ENCODE peak calls at places on chromosomes 2 and 18, in four cellular contexts. E is A549, I is K562, K is GM12878. P is an unnamed sample.

GRCh38 chr2:54760310-54760709 is 36.8 kb downstream of the EML6 start:
- DNase-seq in I (no peak), E (no peak), K (no peak), P (no peak)

GRCh38 chr18:23560186-23560585 is 26.1 kb downstream of the NPC1 start:
- DNase-seq in K (no peak), I (no peak), E (no peak), P (no peak)

GRCh38 chr18:68566991-68567390 is 147.9 kb downstream of the TMX3 start:
- DNase-seq in I (no peak), E (no peak), K (no peak), P (no peak)

GRCh38 chr18:58769321-58769720 is 95.4 kb upstream of the ZNF532 start:
- DNase-seq in E (no peak), K (no peak), I (no peak), P (no peak)

GRCh38 chr18:13036622-13037320 is 45.6 kb downstream of the CEP192 start:
- DNase-seq in K (no peak), I (no peak), E (no peak), P (peak; percentile 69)

GRCh38 chr2:73707058-73707457 is 30.1 kb downstream of the TPRKB start:
- DNase-seq in K (no peak), I (no peak), E (no peak), P (no peak)

GRCh38 chr2:43452318-43452731 is 143.5 kb downstream of the THADA start:
- DNase-seq in I (no peak), E (no peak), K (no peak), P (no peak)

GRCh38 chr2:233021771-233022170 is 8.7 kb upstream of the NGEF start:
- DNase-seq in E (no peak), I (peak; percentile 44), K (no peak), P (peak; percentile 31)

GRCh38 chr2:170455617-170456426 is 259.3 kb upstream of the SP5 start:
- DNase-seq in K (no peak), I (no peak), E (no peak), P (no peak)

GRCh38 chr2:201183373-201183742 is 417 bp downstream of the CASP10 start:
- DNase-seq in I (no peak), E (no peak), K (no peak), P (no peak)

GRCh38 chr2:33395660-33396249 is 80.7 kb upstream of the RASGRP3 start:
- DNase-seq in K (no peak), I (peak; percentile 52), E (peak; percentile 26), P (peak; percentile 59)

GRCh38 chr2:185373226-185373625 is 365.4 kb upstream of the FSIP2 start:
- DNase-seq in K (no peak), I (no peak), E (no peak), P (no peak)

GRCh38 chr18:31661965-31662364 is 22.4 kb downstream of the B4GALT6 start:
- DNase-seq in I (no peak), E (no peak), K (no peak), P (peak; percentile 35)

GRCh38 chr2:170361359-170361936 is 183.5 kb downstream of the MYO3B start:
- DNase-seq in E (peak; percentile 17), K (peak; percentile 26), I (peak; percentile 65), P (peak; percentile 50)

GRCh38 chr2:151945186-151945585 is 117.0 kb upstream of the ARL5A start:
- DNase-seq in E (no peak), I (no peak), K (no peak), P (no peak)

GRCh38 chr2:157839822-157840221 is 36.3 kb downstream of the ACVR1 start:
- DNase-seq in K (no peak), E (no peak), I (peak; percentile 61), P (no peak)

GRCh38 chr2:157837851-157838441 is 38.2 kb downstream of the ACVR1 start:
- DNase-seq in I (peak; percentile 28), K (no peak), E (no peak), P (peak; percentile 67)

GRCh38 chr2:157838442-157839161 is 37.5 kb downstream of the ACVR1 start:
- DNase-seq in I (peak; percentile 87), K (no peak), E (peak; percentile 37), P (peak; percentile 90)

GRCh38 chr2:157840568-157841156 is 35.5 kb downstream of the ACVR1 start:
- DNase-seq in K (no peak), I (no peak), E (no peak), P (peak; percentile 39)

DNA sequence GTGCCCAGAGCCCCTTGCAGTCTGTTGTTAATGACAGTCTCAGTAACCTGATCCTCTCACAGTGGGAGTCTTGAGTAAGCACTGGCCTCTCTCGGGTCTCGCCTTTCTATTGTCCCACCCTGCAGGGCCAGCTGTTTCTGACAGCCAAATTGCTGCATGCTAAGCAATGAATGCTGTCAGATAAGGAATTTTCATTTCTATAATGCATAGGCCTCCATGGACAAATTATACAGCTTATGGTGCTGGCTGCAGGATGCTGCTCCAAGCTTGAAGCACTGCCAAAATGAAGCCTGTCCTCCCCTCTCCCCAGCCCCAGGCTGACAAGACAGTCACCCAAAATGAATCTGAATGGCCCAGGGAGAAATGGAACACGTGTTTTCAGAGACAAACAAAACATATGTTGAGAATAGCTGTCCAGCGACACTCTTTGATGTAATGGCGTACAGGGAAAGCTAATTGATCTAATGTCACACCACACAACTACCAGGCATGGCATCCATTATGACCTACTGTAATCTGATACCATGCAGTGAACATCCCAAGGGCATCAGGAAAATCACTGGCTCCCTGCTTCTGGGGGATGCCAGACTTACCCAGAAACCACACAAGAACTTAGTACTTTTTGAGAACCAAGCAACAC is 36.8 kb downstream of the ACVR1 start:
- DNase-seq in E (no peak), I (peak; percentile 65), K (no peak), P (peak; percentile 71)
- TF ChIP-seq ELK1 in E (no peak), I (no peak), K (no peak), P (no peak)

GRCh38 chr2:197710424-197711042 is 5.4 kb downstream of the MARS2 start:
- DNase-seq in K (peak; percentile 62), I (no peak), E (no peak), P (no peak)
- TF ChIP-seq ELK1 in K (no peak), I (no peak), E (no peak), P (no peak)

GRCh38 chr18:245282-245847 is 22.5 kb downstream of the THOC1 start:
- DNase-seq in K (no peak), I (no peak), E (no peak), P (peak; percentile 45)

GRCh38 chr18:240175-240574 is 27.7 kb downstream of the THOC1 start:
- DNase-seq in K (no peak), I (no peak), E (no peak), P (peak; percentile 19)
- TF ChIP-seq ELK1 in K (no peak), I (no peak), E (no peak), P (no peak)

GRCh38 chr2:224412064-224412921 is 10.4 kb upstream of the FAM124B start:
- DNase-seq in I (no peak), K (no peak), E (no peak), P (peak; percentile 25)
- TF ChIP-seq ELK1 in I (no peak), K (no peak), E (no peak), P (no peak)

DNA sequence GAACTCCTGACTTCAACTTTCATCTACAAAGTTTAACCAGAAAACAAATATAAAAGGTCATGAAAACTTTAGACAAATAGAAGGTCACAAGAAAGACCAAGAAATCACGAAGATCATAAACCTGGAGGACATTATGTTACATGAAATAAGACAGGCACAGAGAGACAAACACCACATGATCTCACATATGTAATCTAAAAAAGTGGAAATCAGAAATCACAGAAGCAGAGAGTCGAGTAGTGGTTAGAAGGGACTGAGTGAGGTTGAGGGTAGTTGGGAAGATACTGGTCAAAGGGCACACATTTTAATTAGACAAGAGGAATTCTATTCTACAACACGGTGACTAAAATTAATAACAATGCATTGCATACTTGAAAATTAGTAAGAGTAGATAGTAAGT is 1.4 kb downstream of the GCFC2 start:
- DNase-seq in I (peak; percentile 10), K (no peak), E (no peak), P (no peak)
- TF ChIP-seq ELK1 in I (no peak), K (no peak), E (no peak), P (no peak)

DNA sequence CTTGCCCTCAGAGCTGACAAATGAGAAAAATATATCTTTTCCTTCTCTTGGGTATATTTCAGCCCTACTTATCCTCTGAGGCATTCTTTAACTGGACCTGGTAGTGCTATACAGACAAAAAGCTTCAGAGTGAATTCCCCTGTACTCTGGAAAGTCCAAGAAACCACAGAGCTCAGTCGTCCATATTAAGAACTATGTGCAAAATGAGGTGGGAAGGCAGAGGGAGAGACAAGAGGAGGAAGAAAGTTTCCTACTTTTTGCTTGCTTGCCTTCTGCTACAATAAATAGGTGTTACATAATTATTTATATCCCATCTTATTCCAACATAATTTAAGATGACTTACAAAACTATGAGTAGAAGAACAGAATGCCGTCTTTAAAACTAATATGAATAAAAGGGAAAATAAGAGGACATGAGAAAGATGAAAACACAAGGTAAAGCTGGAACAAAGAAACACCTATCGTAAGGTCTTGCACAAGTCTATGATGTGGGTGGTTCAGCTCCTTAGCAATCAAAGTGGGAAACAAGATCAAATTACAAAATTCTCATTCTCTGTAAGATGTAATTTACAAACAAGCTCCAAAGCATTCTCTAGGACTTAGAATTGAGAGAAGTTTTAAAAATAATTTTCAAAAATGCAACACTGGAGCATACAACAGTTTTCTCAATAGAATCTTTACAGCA is 97.9 kb downstream of the BAZ2B start:
- DNase-seq in E (no peak), K (no peak), I (no peak), P (no peak)
- TF ChIP-seq ELK1 in E (no peak), K (no peak), I (no peak), P (no peak)

DNA sequence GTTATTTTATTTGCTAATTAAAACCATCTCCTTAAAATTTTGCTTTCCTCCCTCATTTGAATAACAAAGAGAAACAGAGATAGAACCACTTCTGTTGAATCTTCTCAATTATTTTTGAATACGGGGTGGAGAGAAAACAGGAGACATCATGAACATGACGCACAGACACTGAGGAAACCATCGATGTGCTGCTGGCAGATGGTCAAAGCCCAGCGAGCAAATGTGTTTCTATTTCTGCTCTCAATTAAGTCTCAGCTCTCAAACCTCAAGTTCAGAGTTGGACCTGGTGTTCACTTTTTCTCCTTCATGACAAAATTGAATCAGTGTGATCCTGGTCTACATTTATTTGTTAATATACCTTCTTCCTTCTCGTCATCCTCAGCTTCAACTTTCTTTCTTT is 36.1 kb upstream of the TWIST2 start:
- DNase-seq in E (no peak), I (no peak), K (no peak), P (no peak)
- TF ChIP-seq ELK1 in E (no peak), I (no peak), K (no peak), P (no peak)